ENCODE peak calls at places on chromosomes 3 and 15, in six cellular contexts. A is OCI-LY7, L is prostate gland, E is fibroblast of lung, B is HL-60, D is colonic mucosa. Q is an unnamed sample.

GRCh38 chr3:14410501-14411165 is 8.2 kb downstream of the SLC6A6 start:
- DNase-seq in L (no peak), E (peak; percentile 70), D (no peak), A (peak; percentile 62), B (peak; percentile 90), Q (no peak)

GRCh38 chr3:66812126-66812525 is 186.0 kb upstream of the KBTBD8 start:
- DNase-seq in D (peak; percentile 42), B (no peak), E (peak; percentile 62), L (no peak), A (no peak), Q (no peak)

GRCh38 chr3:148681080-148681479 is 16.6 kb upstream of the AGTR1 start:
- DNase-seq in L (no peak), A (no peak), D (no peak), E (peak; percentile 13), B (no peak), Q (no peak)

GRCh38 chr3:117998071-117998470 is 1036.6 kb downstream of the IGSF11 start:
- DNase-seq in A (no peak), B (no peak), D (no peak), L (no peak), E (no peak), Q (no peak)

GRCh38 chr3:51610708-51611107 is 60.3 kb upstream of the TEX264 start:
- DNase-seq in D (no peak), L (no peak), A (no peak), B (no peak), E (no peak), Q (no peak)

GRCh38 chr3:30908466-30909037 is 14.1 kb upstream of the GADL1 start:
- DNase-seq in D (no peak), B (no peak), L (no peak), A (no peak), E (no peak), Q (no peak)

GRCh38 chr3:101865751-101866509 is 16.6 kb downstream of the NFKBIZ start:
- DNase-seq in D (no peak), L (no peak), A (peak; percentile 45), E (no peak), B (no peak), Q (no peak)

GRCh38 chr3:152287898-152288576 is 19.3 kb downstream of the MBNL1 start:
- DNase-seq in B (no peak), D (no peak), L (no peak), E (no peak), A (no peak), Q (no peak)

GRCh38 chr15:80991446-80991845 is 1.8 kb upstream of the MESD start:
- DNase-seq in E (peak; percentile 92), A (peak; percentile 71), B (no peak), D (peak; percentile 66), L (no peak), Q (no peak)

DNA sequence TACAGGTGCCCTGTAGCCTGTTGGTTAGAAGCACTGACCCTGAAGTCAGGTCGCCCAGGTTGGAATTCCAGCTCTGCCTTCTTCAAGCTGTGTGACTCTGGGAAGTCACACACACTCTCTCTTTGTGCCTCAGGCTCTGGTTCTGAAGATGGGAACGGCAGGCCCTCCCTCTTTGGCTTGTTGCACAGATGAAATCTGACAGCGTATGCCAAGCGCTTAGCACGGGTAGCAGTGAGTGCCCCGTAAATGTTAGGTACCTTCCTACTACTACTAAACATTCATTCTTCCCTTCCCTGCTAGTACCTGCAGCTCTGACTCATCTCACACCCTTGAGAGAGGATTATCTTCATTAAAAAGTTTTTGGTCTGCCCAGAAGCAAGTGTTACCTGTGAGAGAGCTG is 139.0 kb downstream of the PGPEP1L start:
- DNase-seq in L (peak; percentile 59), B (no peak), D (no peak), A (no peak), E (no peak), Q (no peak)
- H3K27ac ChIP-seq in L (no peak overlapping the region), B (no peak overlapping the region), D (no peak overlapping the region), A (no peak overlapping the region), E (no peak overlapping the region), Q (no peak overlapping the region)

GRCh38 chr15:29472901-29473423 is 203.3 kb upstream of the NSMCE3 start:
- DNase-seq in L (no peak), A (no peak), E (no peak), B (no peak), D (no peak), Q (no peak)

GRCh38 chr15:29480278-29480677 is 210.7 kb upstream of the NSMCE3 start:
- DNase-seq in L (no peak), D (no peak), B (no peak), E (no peak), A (no peak), Q (no peak)

GRCh38 chr15:29475096-29475495 is 205.5 kb upstream of the NSMCE3 start:
- DNase-seq in A (no peak), D (no peak), E (no peak), L (no peak), B (no peak), Q (no peak)

GRCh38 chr15:29473621-29474105 is 204.0 kb upstream of the NSMCE3 start:
- DNase-seq in E (no peak), L (no peak), D (no peak), B (no peak), A (no peak), Q (no peak)

GRCh38 chr15:29476503-29477080 is 207.0 kb upstream of the NSMCE3 start:
- DNase-seq in D (no peak), E (no peak), A (no peak), L (no peak), B (no peak), Q (no peak)
- TF ChIP-seq CTCF in D (no peak), E (no peak), A (no peak), L (no peak), B (no peak), Q (no peak)

GRCh38 chr15:49875392-49875791 is 243.6 kb downstream of the ATP8B4 start:
- DNase-seq in L (no peak), A (peak; percentile 20), E (no peak), D (no peak), B (no peak), Q (no peak)
- H3K27ac ChIP-seq in L (peak overlapping the region; percentile 69), A (no peak overlapping the region), E (no peak overlapping the region), D (no peak overlapping the region), B (no peak overlapping the region), Q (no peak overlapping the region)

GRCh38 chr3:168088106-168088722 is 7.5 kb downstream of the GOLIM4 start:
- DNase-seq in L (no peak), D (peak; percentile 61), E (no peak), A (peak; percentile 78), B (no peak), Q (no peak)
- TF ChIP-seq CTCF in L (no peak), D (peak; percentile 25), E (peak; percentile 40), A (peak; percentile 76), B (peak; percentile 19), Q (no peak)

DNA sequence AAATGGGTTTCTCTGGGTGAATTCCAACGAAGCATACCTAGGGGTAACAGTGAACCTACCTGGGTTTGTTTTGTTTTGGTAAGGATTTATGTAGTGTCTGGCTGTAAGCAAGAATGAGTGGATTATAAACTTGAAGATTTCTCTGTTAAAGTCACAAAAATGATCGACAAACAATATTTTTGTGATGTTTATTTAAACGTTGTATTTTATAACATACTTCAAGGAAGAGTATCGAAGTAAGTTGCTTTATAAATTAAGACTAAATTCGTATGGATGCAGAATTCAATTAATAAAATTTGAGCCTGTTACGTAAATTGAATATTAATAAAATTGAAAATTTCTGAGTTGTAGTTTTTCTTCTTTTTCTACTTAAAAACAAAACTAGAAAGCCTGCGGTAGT is 982 bp upstream of the ZDHHC23 start:
- DNase-seq in L (no peak), E (no peak), A (no peak), D (no peak), B (no peak), Q (no peak)
- H3K27ac ChIP-seq in L (no peak overlapping the region), E (no peak overlapping the region), A (peak overlapping the region; percentile 58), D (peak overlapping the region; percentile 59), B (no peak overlapping the region), Q (no peak overlapping the region)

GRCh38 chr15:70604671-70605070 is 158.7 kb downstream of the UACA start:
- DNase-seq in E (no peak), D (no peak), L (peak; percentile 56), A (no peak), B (no peak), Q (no peak)
- TF ChIP-seq CTCF in E (peak; percentile 24), D (no peak), L (peak; percentile 14), A (no peak), B (no peak), Q (no peak)

DNA sequence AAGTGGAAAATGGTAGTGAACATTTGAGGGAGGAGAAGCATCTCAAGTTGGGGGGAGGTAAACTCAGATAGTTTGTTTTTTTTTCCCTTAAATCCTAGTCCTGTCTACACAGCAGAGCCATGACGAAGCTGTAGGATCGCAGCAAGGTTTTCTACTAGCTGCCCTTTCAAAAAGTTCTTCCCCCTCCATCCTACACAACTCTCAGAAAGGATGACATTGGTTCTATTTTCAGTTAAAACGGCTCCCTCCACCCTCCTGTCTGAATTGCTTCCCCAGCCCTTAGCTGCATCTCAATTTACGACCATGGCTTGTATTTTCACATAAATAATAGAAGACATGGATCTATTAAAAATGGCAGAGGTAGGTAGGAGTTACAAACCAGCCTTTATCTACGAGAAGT is 2.2 kb downstream of the HOMER2 start:
- DNase-seq in L (no peak), B (no peak), D (no peak), A (no peak), E (no peak), Q (no peak)
- H3K27ac ChIP-seq in L (peak overlapping the region; percentile 89), B (no peak overlapping the region), D (no peak overlapping the region), A (no peak overlapping the region), E (no peak overlapping the region), Q (no peak overlapping the region)

GRCh38 chr15:40441736-40442531 is 1.2 kb downstream of the BAHD1 start:
- DNase-seq in D (peak; percentile 38), A (peak; percentile 34), L (no peak), E (no peak), B (no peak), Q (no peak)
- TF ChIP-seq CTCF in D (no peak), A (no peak), L (no peak), E (no peak), B (no peak), Q (peak; percentile 21)

Q was measured in CD4-positive, alpha-beta T cell.